ENCODE peak calls at places on chromosomes 7 and 10, in four cellular contexts. One of them, this sample, is unnamed.

GRCh38 chr10:122499012-122499411 is 37.7 kb downstream of the HTRA1 start:
- DNase-seq in fibroblast of lung: no peak
- DNase-seq in GM12865: no peak
- DNase-seq in cardiac fibroblast: no peak
- DNase-seq in this sample: no peak

GRCh38 chr7:71311576-71311975 is 179.6 kb downstream of the GALNT17 start:
- DNase-seq in GM12865: no peak
- DNase-seq in fibroblast of lung: no peak
- DNase-seq in cardiac fibroblast: no peak
- DNase-seq in this sample: no peak

GRCh38 chr7:155164316-155164715 is 94.2 kb downstream of the HTR5A start:
- DNase-seq in GM12865: no peak
- DNase-seq in cardiac fibroblast: no peak
- DNase-seq in fibroblast of lung: no peak
- DNase-seq in this sample: no peak

GRCh38 chr10:57964371-57964770 is 303.3 kb downstream of the IPMK start:
- DNase-seq in GM12865: no peak
- DNase-seq in cardiac fibroblast: peak; percentile 44
- DNase-seq in fibroblast of lung: peak; percentile 93
- DNase-seq in this sample: no peak

GRCh38 chr7:31171216-31171750 is 119.2 kb downstream of the ADCYAP1R1 start:
- DNase-seq in fibroblast of lung: no peak
- DNase-seq in cardiac fibroblast: no peak
- DNase-seq in GM12865: peak; percentile 17
- DNase-seq in this sample: no peak

GRCh38 chr7:150323682-150324365 is 479 bp upstream of the ACTR3C start:
- DNase-seq in cardiac fibroblast: no peak
- DNase-seq in fibroblast of lung: peak; percentile 12
- DNase-seq in GM12865: peak; percentile 24
- DNase-seq in this sample: no peak

GRCh38 chr10:34732926-34733325 is 82.2 kb downstream of the PARD3 start:
- DNase-seq in fibroblast of lung: peak; percentile 70
- DNase-seq in GM12865: peak; percentile 8
- DNase-seq in cardiac fibroblast: no peak
- DNase-seq in this sample: no peak

GRCh38 chr7:28684729-28685211 is 272.5 kb downstream of the CREB5 start:
- DNase-seq in fibroblast of lung: no peak
- DNase-seq in GM12865: no peak
- DNase-seq in cardiac fibroblast: no peak
- DNase-seq in this sample: no peak

GRCh38 chr10:50576995-50577394 is 46.8 kb downstream of the SGMS1 start:
- DNase-seq in GM12865: no peak
- DNase-seq in fibroblast of lung: no peak
- DNase-seq in cardiac fibroblast: no peak
- DNase-seq in this sample: no peak

GRCh38 chr7:48101880-48102448 is 12.9 kb downstream of the UPP1 start:
- DNase-seq in fibroblast of lung: no peak
- DNase-seq in cardiac fibroblast: no peak
- DNase-seq in GM12865: no peak
- DNase-seq in this sample: no peak

GRCh38 chr10:119896937-119897336 is 4.4 kb downstream of the SEC23IP start:
- DNase-seq in cardiac fibroblast: peak; percentile 65
- DNase-seq in fibroblast of lung: no peak
- DNase-seq in GM12865: no peak
- DNase-seq in this sample: no peak

GRCh38 chr10:112639291-112639690 is 192.3 kb downstream of the VTI1A start:
- DNase-seq in GM12865: no peak
- DNase-seq in cardiac fibroblast: no peak
- DNase-seq in fibroblast of lung: peak; percentile 73
- DNase-seq in this sample: no peak

GRCh38 chr10:15262036-15262713 is 93.7 kb upstream of the NMT2 start:
- DNase-seq in cardiac fibroblast: peak; percentile 67
- DNase-seq in fibroblast of lung: peak; percentile 12
- DNase-seq in GM12865: peak; percentile 52
- DNase-seq in this sample: no peak
- TF ChIP-seq CTCF in cardiac fibroblast: peak; percentile 36
- TF ChIP-seq CTCF in fibroblast of lung: peak; percentile 42
- TF ChIP-seq CTCF in GM12865: peak; percentile 38
- TF ChIP-seq CTCF in this sample: no peak

DNA sequence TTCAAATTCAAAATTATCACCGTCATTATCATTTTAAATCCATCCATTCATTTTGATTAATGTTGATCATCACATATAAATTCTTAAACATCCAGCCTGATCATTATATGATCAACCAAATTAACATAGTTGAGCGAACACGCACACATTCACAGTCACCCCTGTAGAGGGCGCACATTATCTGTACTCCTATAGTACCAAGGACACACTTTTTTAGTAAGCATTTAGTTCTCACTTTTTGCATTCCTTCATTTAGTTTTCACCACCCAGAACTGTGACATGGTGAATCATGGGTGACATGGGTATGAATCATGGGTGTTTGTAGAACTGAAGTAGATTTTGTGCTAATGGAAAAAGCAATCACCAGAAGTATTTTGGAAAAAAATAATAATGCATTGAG is 26.0 kb upstream of the ZNF735 start:
- DNase-seq in fibroblast of lung: no peak
- DNase-seq in GM12865: no peak
- DNase-seq in cardiac fibroblast: no peak
- DNase-seq in this sample: no peak
- TF ChIP-seq CTCF in fibroblast of lung: no peak
- TF ChIP-seq CTCF in GM12865: peak; percentile 5
- TF ChIP-seq CTCF in cardiac fibroblast: no peak
- TF ChIP-seq CTCF in this sample: no peak

GRCh38 chr10:103663802-103664201 is 170.3 kb downstream of the NEURL1 start:
- DNase-seq in GM12865: no peak
- DNase-seq in cardiac fibroblast: no peak
- DNase-seq in fibroblast of lung: no peak
- DNase-seq in this sample: no peak
- TF ChIP-seq CTCF in GM12865: no peak
- TF ChIP-seq CTCF in cardiac fibroblast: no peak
- TF ChIP-seq CTCF in fibroblast of lung: no peak
- TF ChIP-seq CTCF in this sample: no peak

DNA sequence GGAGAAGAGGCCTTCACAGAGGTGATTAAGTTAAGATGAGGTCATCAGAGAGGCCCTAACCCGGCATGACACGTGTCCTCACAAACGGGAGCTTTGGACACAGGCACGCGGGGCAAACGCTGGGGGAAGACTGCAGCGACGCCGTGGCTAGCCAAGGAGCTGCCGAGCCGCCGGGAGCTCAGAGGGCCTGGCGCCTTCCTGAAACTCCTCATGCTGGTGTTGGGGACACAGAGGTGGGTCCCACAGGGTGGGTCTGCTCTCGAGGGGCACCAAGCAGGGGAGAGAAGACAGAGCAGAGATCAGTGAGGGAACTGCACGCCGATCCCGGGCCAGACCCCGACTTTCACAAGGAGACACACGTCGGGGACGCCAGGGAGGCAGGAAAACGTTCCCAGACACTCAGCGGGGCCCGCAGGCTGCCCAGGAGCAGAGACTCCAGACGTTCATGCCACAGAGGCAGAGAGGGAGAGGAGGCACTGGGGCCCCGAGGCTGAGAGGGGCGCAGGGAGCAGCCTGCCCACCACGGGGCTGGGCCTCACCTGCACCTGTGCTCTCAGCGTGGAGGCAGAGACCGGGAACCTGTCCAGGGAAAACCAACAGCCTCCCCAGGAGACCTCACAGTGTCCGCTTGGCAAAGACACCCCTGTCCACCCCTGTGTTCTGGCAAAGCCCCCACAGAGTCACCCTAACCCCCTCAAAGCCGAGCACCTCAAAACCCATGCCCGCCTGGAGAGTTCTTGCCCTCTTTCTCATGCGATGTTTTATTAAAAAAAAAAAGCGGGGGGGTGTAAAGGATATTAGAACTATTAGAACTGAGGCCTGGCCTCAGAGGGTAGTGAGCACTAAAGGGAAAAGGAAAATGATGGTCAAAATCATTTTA is 103.8 kb downstream of the PDGFA start:
- DNase-seq in cardiac fibroblast: no peak
- DNase-seq in GM12865: no peak
- DNase-seq in fibroblast of lung: no peak
- DNase-seq in this sample: no peak
- TF ChIP-seq CTCF in cardiac fibroblast: no peak
- TF ChIP-seq CTCF in GM12865: no peak
- TF ChIP-seq CTCF in fibroblast of lung: no peak
- TF ChIP-seq CTCF in this sample: no peak